ENCODE peak calls at places on chromosomes 4 and X, in seven cellular contexts. V is heart left ventricle, F is IMR-90, R is psoas muscle, K is HL-60, Q is sigmoid colon, N is dorsolateral prefrontal cortex. W is an unnamed sample. For H3K27me3, the result is how much of the 10 kb centered on the place peaks cover.

GRCh38 chr4:184100297-184100885 is 117.3 kb downstream of the ENPP6 start:
- DNase-seq in Q (no peak), V (peak), N (no peak), K (no peak), F (peak), R (peak), W (no peak)

GRCh38 chr4:107853444-107854325 is 29.0 kb downstream of the SGMS2 start:
- DNase-seq in K (no peak), Q (no peak), V (no peak), R (no peak), N (no peak), F (peak), W (no peak)

GRCh38 chrX:134601240-134601639 is 57.0 kb downstream of the PLAC1 start:
- DNase-seq in V (no peak), K (no peak), N (no peak), Q (no peak), R (no peak), F (peak), W (no peak)

GRCh38 chrX:17738002-17738713 is 865 bp downstream of the SCML1 start:
- DNase-seq in Q (peak), N (no peak), K (no peak), F (peak), V (no peak), R (peak), W (peak)

GRCh38 chrX:123348468-123348867 is 164.4 kb downstream of the GRIA3 start:
- DNase-seq in R (no peak), Q (no peak), V (no peak), F (no peak), N (no peak), K (no peak), W (no peak)

GRCh38 chrX:12758291-12758690 is 32.9 kb upstream of the PRPS2 start:
- DNase-seq in N (no peak), V (no peak), F (no peak), Q (no peak), R (no peak), K (no peak), W (no peak)

GRCh38 chr4:120630432-120630831 is 292.1 kb downstream of the PRDM5 start:
- DNase-seq in K (no peak), Q (no peak), N (no peak), V (no peak), F (no peak), R (no peak), W (no peak)

GRCh38 chr4:107034091-107034698 is 1.9 kb downstream of the DKK2 start:
- DNase-seq in K (peak), N (peak), V (peak), R (peak), Q (peak), F (no peak), W (peak)

GRCh38 chr4:6608758-6609414 is 31.6 kb upstream of the MRFAP1 start:
- DNase-seq in Q (no peak), N (peak), R (no peak), F (no peak), K (no peak), V (no peak), W (no peak)

GRCh38 chr4:168584321-168584771 is 87.5 kb downstream of the PALLD start:
- DNase-seq in Q (no peak), N (no peak), F (peak), R (no peak), V (no peak), K (no peak), W (no peak)

GRCh38 chr4:142961866-142962265 is 115.8 kb upstream of the INPP4B start:
- DNase-seq in V (no peak), K (peak), F (no peak), R (no peak), N (no peak), Q (no peak), W (no peak)

GRCh38 chr4:41319553-41319952 is 62.8 kb downstream of the UCHL1 start:
- DNase-seq in V (no peak), N (no peak), Q (no peak), K (no peak), F (no peak), R (no peak), W (no peak)

GRCh38 chrX:104351173-104351769 is 96.5 kb upstream of the ESX1 start:
- DNase-seq in K (no peak), V (no peak), N (no peak), Q (no peak), R (no peak), F (peak), W (no peak)

GRCh38 chrX:2351321-2351720 is 149.5 kb downstream of the DHRSX start:
- DNase-seq in N (no peak), Q (no peak), K (no peak), R (no peak), V (no peak), F (peak), W (no peak)

GRCh38 chrX:2348225-2348624 is 152.6 kb downstream of the DHRSX start:
- DNase-seq in R (no peak), Q (no peak), N (no peak), F (no peak), V (no peak), K (no peak), W (no peak)

DNA sequence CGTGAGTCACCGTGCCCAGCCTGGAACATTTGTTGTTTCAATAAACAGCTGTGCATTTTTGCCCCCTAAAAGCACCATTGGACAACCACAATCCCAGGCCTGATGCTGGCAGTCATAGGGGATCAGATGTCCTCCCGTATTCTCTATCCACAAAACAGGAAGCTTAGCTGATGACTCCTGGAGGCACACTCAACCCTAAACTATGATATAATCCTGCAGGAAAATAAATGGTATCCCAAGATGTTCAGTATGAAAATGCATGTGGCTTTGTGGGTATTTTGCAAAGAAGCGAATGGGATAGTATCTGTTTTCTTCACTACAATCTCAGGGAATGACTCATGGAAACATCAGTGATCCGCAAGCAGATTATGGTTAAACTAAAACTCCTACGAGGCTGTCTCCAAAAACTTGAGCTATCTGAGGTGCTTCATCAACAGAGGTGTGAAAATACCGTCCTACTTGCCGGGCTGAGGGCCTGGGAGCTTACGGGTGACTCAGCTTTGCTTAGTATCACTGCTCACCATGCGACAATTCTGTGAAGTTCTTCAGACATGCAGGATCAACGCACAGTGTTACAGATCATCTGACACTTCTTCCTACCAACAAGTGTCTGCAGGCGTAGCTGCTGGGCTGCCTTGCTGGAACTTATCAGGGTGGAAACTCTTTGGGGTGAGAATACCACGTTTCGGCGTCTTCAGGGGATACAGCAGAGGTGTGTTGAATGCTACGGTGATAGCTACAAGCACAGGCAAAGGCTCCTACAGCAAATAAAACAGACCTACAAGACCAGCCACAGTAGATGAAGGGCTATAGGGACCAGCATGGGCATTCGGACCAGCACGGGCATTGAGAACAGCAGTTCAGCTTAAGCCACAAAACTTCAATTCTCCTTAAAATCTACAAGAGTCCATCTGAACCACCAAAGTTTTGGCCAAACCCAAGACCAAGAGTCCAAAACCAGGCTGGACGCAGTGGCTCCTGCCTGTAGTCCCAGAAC is 148.5 kb downstream of the DHRSX start:
- DNase-seq in N (peak), K (no peak), F (peak), R (peak), V (no peak), Q (no peak), W (no peak)
- H3K4me3 ChIP-seq in N (no peak), K (no peak), F (no peak), R (no peak), V (no peak), Q (no peak), W (no peak)

DNA sequence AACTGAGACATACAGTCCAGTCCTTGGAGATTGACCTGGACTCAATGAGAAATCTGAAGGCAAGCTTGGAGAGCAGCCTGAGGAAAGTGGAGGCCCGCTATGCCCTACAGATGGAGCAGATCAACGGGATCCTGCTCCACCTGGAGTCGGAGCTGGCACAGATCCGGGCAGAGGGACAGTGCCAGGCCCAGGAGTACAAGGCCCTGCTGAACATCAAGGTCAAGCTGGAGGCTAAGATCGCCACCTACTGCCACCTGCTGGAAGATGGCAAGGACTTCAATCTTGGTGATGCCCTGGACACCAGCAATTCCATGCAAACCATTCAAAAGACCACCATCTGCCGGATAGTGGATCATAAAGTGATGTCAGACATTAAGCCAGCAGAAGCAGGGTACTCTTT is 20.4 kb upstream of the FRMPD3 start:
- DNase-seq in K (peak), R (no peak), F (peak), N (no peak), V (no peak), Q (no peak), W (no peak)
- TF ChIP-seq CTCF in K (peak), R (no peak), F (no peak), N (no peak), V (no peak), Q (no peak), W (no peak)

DNA sequence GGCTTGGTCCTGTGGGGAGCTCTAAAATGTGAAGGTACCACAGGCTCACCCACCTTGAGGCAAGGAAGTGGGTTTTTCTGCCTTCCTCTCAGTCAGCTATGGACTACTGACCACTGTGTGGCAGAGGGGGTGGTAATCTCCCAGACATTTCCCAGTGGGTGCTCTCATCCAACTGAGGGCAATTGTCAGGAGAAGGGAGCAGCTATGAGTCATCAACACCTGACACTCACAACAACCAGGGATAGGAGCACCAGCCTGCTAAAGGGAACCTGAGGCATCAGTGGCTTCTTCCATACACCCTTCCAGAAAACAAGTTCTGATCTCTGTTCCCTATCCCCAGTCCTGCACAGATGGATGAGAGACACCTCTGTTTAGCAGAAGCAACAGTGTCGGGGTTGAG is 468.8 kb downstream of the BCOR start:
- DNase-seq in V (no peak), Q (no peak), N (no peak), F (no peak), R (no peak), K (no peak), W (no peak)
- H3K27me3 ChIP-seq in V (under half), Q (under half), N (under half), F (under half), R (under half), K (under half), W (under half)

GRCh38 chrX:43469391-43470054 is 186.6 kb upstream of the MAOA start:
- DNase-seq in K (no peak), N (no peak), F (no peak), R (no peak), V (no peak), Q (no peak), W (no peak)

GRCh38 chrX:43467608-43468234 is 188.4 kb upstream of the MAOA start:
- DNase-seq in K (no peak), R (no peak), V (no peak), F (no peak), Q (no peak), N (no peak), W (no peak)
- H3K4me3 ChIP-seq in K (no peak), R (no peak), V (no peak), F (no peak), Q (no peak), N (no peak), W (no peak)

GRCh38 chrX:57933321-57933720 is 23.1 kb upstream of the ZXDA start:
- DNase-seq in R (no peak), F (no peak), Q (no peak), V (no peak), K (no peak), N (no peak), W (no peak)

GRCh38 chrX:57932266-57932665 is 22.0 kb upstream of the ZXDA start:
- DNase-seq in R (no peak), N (no peak), Q (no peak), V (no peak), K (no peak), F (no peak), W (no peak)

GRCh38 chrX:57930051-57930450 is 19.8 kb upstream of the ZXDA start:
- DNase-seq in R (no peak), Q (no peak), K (no peak), F (peak), V (no peak), N (no peak), W (no peak)

GRCh38 chrX:57925806-57926205 is 15.5 kb upstream of the ZXDA start:
- DNase-seq in N (no peak), Q (no peak), K (no peak), F (no peak), R (no peak), V (no peak), W (no peak)

GRCh38 chrX:57929373-57929772 is 19.1 kb upstream of the ZXDA start:
- DNase-seq in V (no peak), K (peak), N (no peak), Q (no peak), F (peak), R (no peak), W (no peak)
- TF ChIP-seq CTCF in V (peak), K (no peak), N (peak), Q (peak), F (peak), R (peak), W (peak)

GRCh38 chrX:15500497-15500966 is at the start of gene BMX:
- DNase-seq in R (peak), Q (no peak), K (no peak), V (no peak), N (no peak), F (no peak), W (peak)
- H3K27me3 ChIP-seq in R (under half), Q (under half), K (under half), V (under half), N (under half), F (under half), W (under half)

GRCh38 chr4:85369703-85370380 is 105.1 kb upstream of the ARHGAP24 start:
- DNase-seq in Q (no peak), R (no peak), F (no peak), V (no peak), N (no peak), K (no peak), W (no peak)
- H3K4me3 ChIP-seq in Q (no peak), R (no peak), F (no peak), V (no peak), N (no peak), K (no peak), W (no peak)

GRCh38 chr4:47566975-47567374 is 81.9 kb downstream of the ATP10D start:
- DNase-seq in F (no peak), R (no peak), Q (no peak), V (no peak), N (no peak), K (no peak), W (no peak)

GRCh38 chr4:47566566-47566965 is 81.5 kb downstream of the ATP10D start:
- DNase-seq in F (no peak), Q (no peak), N (no peak), V (no peak), K (no peak), R (no peak), W (no peak)

GRCh38 chr4:47561331-47561730 is 76.3 kb downstream of the ATP10D start:
- DNase-seq in K (no peak), R (no peak), Q (no peak), F (no peak), V (no peak), N (no peak), W (no peak)

GRCh38 chr4:47557255-47557654 is 72.2 kb downstream of the ATP10D start:
- DNase-seq in K (no peak), N (no peak), Q (no peak), V (no peak), F (no peak), R (no peak), W (no peak)

DNA sequence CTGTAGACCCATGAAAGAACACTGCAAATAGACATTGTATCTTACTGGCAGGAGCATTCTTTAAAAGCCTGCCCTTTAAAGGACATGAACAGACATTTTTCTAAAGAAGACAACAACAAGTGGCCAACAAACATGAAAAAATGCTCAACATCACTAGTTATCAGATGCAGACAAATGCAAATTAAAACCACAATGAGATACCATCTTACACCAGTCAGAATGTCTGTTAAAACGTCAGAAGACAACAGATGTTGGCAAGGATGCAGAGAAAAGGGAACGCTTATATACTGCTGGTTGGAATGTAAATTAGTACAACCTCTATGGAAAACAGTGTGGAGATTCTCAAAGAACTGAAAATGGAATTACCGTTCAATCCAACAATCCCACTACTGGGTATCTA is 77.2 kb downstream of the ATP10D start:
- DNase-seq in N (no peak), Q (no peak), F (no peak), K (no peak), R (no peak), V (no peak), W (no peak)
- TF ChIP-seq CTCF in N (no peak), Q (no peak), F (no peak), K (no peak), R (no peak), V (no peak), W (no peak)

DNA sequence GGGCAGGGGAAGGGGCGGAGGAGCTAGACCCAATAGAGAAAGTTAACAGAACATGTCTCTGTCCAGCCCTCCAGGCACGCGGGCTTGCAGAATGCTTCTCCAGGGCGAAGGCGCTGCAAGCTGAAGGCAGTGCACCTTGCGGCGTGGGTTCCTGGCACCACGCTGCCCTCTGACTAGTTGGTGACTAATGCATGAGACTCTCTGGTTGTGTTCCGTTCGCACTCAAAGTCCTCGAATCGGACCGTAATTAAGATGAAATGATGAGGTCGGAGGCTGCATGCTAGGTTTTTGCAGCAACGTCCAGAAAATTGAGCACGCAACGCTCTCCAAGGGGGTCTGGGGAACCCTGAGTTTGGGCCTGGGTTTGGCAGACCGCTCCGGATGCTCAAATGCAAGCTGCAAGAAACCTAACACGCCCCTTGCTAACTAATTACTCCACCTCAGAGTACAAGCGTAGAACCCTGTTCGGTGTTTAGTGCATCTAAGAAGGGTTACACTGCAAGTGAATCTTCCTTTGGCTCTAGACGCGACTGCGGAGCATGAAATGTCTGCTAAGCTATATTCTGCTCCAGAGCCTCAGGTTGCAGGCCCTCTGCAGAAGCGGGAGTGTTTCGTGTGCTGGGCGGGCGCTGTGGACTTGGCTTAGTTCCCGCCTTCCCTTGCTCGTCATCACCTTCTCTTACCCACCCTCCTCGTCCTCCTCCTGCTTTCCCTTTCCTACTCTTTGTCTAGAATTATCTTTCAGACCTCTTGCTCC is 57.1 kb upstream of the NKAP start:
- DNase-seq in K (no peak), N (no peak), R (no peak), Q (no peak), F (peak), V (no peak), W (no peak)
- H3K27me3 ChIP-seq in K (under half), N (under half), R (half or more), Q (half or more), F (under half), V (half or more), W (under half)

DNA sequence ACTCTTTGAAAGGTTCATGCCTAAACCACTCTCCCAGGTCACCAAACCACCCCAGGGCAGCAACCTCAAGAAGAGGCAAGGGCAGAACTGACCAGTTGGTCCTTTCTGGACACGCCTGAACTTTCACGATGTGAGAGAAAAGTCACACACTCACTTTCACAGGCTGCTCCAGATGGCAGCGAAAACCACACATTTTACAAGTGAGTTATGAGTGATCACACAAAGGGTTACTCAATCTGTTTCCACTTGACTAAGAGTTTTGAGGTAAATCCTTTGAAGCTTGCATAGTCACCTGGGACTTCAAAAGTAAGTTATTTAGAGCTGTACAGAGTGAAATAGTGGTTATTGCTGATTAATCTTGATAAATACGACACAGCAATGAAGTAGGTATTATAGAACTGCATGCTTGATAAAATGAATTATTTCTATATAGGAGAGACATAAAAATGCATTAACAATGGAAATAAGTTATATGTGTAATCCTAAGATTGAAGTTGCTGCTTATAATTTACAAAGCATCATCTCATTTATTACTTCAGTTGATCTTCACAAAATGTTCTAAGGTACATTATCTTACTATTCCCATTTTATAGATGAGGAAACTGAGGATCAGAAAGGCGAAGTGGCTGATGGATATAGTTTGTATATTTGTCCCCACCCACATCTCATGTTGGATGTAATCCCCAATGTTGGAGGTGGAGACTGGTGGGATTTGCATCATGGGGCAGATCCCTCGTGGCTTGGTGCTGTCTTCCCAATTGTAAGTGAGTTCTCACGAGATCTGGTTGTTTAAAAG is 103.0 kb upstream of the KLF3 start:
- DNase-seq in K (peak), R (no peak), N (no peak), F (no peak), V (no peak), Q (no peak), W (no peak)
- H3K4me3 ChIP-seq in K (no peak), R (no peak), N (no peak), F (no peak), V (no peak), Q (no peak), W (no peak)

W was measured in tibial artery.